ENCODE peak calls at places on chromosomes 11 and 22, in eight cellular contexts. I is neural progenitor cell; C is endothelial cell; J is RWPE1; T is psoas muscle; F is suprapubic skin; H is thoracic aorta; P is activated CD8-positive, alpha-beta T cell treated with anti-CD3 and anti-CD28 coated beads for 36 hours. R is an unnamed sample.

GRCh38 chr11:6571434-6572008 is 31.9 kb downstream of the RRP8 start:
- DNase-seq in I (no peak), C (no peak), J (no peak), T (no peak), F (no peak), H (no peak), P (no peak), R (no peak)

GRCh38 chr11:9344046-9344680 is 29.8 kb upstream of the TMEM41B start:
- DNase-seq in I (peak), C (no peak), J (no peak), T (no peak), F (no peak), H (no peak), P (no peak), R (no peak)

GRCh38 chr22:48496226-48496845 is 1331.3 kb downstream of the BRD1 start:
- DNase-seq in I (no peak), C (no peak), J (no peak), T (peak), F (no peak), H (no peak), P (no peak), R (no peak)

GRCh38 chr22:49934144-49934890 is 15.9 kb downstream of the CRELD2 start:
- DNase-seq in I (no peak), C (no peak), J (no peak), T (peak), F (no peak), H (no peak), P (peak), R (peak)

GRCh38 chr11:130648601-130649000 is 200.2 kb downstream of the ADAMTS15 start:
- DNase-seq in I (no peak), C (no peak), J (no peak), T (peak), F (no peak), H (no peak), P (no peak), R (no peak)

GRCh38 chr11:75147875-75148263 is 3.0 kb upstream of the SLCO2B1 start:
- DNase-seq in I (no peak), C (no peak), J (no peak), T (peak), F (no peak), H (no peak), P (no peak), R (no peak)

GRCh38 chr22:43088616-43088978 is 594 bp downstream of the TTLL1 start:
- DNase-seq in I (no peak), C (no peak), J (no peak), T (no peak), F (no peak), H (no peak), P (peak), R (no peak)

GRCh38 chr11:504053-504993 is 2.7 kb downstream of the RNH1 start:
- DNase-seq in I (no peak), C (no peak), J (peak), T (no peak), F (peak), H (no peak), P (peak), R (no peak)

GRCh38 chr11:10076458-10077141 is 217.4 kb downstream of the SBF2 start:
- DNase-seq in I (peak), C (peak), J (peak), T (peak), F (no peak), H (peak), P (peak), R (no peak)

GRCh38 chr11:72787262-72788104 is 6.4 kb downstream of the STARD10 start:
- DNase-seq in I (peak), C (no peak), J (no peak), T (no peak), F (no peak), H (no peak), P (peak), R (no peak)

GRCh38 chr11:61477734-61478148 is 30.8 kb upstream of the LRRC10B start:
- DNase-seq in I (peak), C (peak), J (peak), T (peak), F (no peak), H (no peak), P (peak), R (peak)

GRCh38 chr11:95289378-95289777 is 58.4 kb upstream of the SESN3 start:
- DNase-seq in I (no peak), C (no peak), J (peak), T (no peak), F (no peak), H (no peak), P (no peak), R (no peak)

GRCh38 chr11:33655842-33656600 is 44.6 kb downstream of the C11orf91 start:
- DNase-seq in I (no peak), C (no peak), J (peak), T (no peak), F (no peak), H (no peak), P (no peak), R (no peak)

GRCh38 chr11:76283190-76283589 is 76.9 kb upstream of the WNT11 start:
- DNase-seq in I (no peak), C (no peak), J (no peak), T (no peak), F (no peak), H (no peak), P (no peak), R (no peak)

GRCh38 chr11:12079726-12080556 is 30.4 kb upstream of the MICAL2 start:
- DNase-seq in I (no peak), C (no peak), J (peak), T (peak), F (peak), H (peak), P (no peak), R (no peak)

GRCh38 chr22:27393371-27393770 is 408.2 kb downstream of the MN1 start:
- DNase-seq in I (no peak), C (no peak), J (peak), T (no peak), F (no peak), H (no peak), P (no peak), R (no peak)

GRCh38 chr22:19755145-19755710 is 5.3 kb upstream of the TBX1 start:
- DNase-seq in I (peak), C (no peak), J (no peak), T (no peak), F (no peak), H (no peak), P (no peak), R (no peak)

GRCh38 chr22:19757985-19758895 is 2.3 kb upstream of the TBX1 start:
- DNase-seq in I (peak), C (no peak), J (no peak), T (no peak), F (no peak), H (no peak), P (no peak), R (no peak)

GRCh38 chr22:19755722-19756287 is 4.8 kb upstream of the TBX1 start:
- DNase-seq in I (no peak), C (no peak), J (no peak), T (no peak), F (no peak), H (no peak), P (no peak), R (no peak)

GRCh38 chr22:19757140-19757984 is 3.2 kb upstream of the TBX1 start:
- DNase-seq in I (peak), C (no peak), J (no peak), T (no peak), F (no peak), H (no peak), P (no peak), R (no peak)

GRCh38 chr22:19756288-19757128 is 4.1 kb upstream of the TBX1 start:
- DNase-seq in I (peak), C (no peak), J (peak), T (no peak), F (no peak), H (no peak), P (peak), R (no peak)
- TF ChIP-seq CTCF in I (peak), C (peak), J (peak), T (peak), F (peak), H (peak), P (peak), R (no peak)

DNA sequence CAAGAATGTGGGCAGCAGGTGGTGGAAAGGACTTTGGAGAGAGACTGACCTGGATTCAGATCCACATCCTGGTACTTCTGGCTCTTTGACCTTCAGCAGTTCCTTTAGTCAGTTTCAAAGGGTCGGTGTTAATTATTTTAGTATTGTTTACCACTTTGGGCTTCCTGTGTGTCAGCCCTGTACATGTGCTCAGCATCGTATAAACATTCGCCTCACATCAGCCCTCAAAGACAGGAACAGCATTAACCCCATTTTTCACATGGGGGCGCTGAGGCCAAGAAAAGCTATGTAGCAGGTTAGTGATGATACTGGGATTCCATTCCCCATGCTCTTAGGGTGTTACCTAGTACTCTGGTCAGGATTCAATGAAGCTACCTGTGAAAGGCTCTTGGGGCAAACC is 72.1 kb upstream of the YWHAH start:
- DNase-seq in I (peak), C (peak), J (no peak), T (no peak), F (no peak), H (no peak), P (peak), R (no peak)
- TF ChIP-seq CTCF in I (peak), C (no peak), J (no peak), T (peak), F (no peak), H (no peak), P (no peak), R (no peak)

DNA sequence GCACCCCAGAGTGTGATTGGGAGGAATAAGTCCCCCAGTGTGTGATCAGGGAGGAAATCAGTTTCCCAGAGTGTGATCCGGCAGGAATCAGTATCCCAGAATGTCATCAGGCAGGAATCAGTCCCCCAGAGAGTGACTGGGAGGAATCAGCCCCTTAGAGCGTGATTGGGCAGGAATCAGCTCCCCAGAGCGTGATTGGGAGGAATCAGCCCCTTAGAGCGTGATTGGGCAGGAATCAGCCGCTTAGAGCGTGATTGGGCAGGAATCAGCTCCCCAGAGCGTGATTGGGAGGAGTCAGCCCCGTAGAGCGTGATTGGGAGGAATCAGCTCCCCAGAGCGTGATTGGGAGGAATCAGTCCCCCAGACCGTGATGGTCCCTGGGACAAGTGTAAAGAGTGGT is 81.1 kb upstream of the EIF3D start:
- DNase-seq in I (no peak), C (no peak), J (no peak), T (no peak), F (no peak), H (no peak), P (no peak), R (no peak)
- TF ChIP-seq CTCF in I (no peak), C (no peak), J (no peak), T (no peak), F (no peak), H (no peak), P (no peak), R (no peak)

GRCh38 chr22:41576877-41577276 is 12.8 kb downstream of the PMM1 start:
- DNase-seq in I (peak), C (peak), J (peak), T (peak), F (no peak), H (no peak), P (peak), R (no peak)
- TF ChIP-seq CTCF in I (peak), C (no peak), J (peak), T (peak), F (no peak), H (peak), P (peak), R (no peak)

GRCh38 chr11:122020902-122021301 is 95.1 kb downstream of the BLID start:
- DNase-seq in I (no peak), C (peak), J (peak), T (no peak), F (no peak), H (no peak), P (no peak), R (no peak)
- TF ChIP-seq CTCF in I (peak), C (peak), J (peak), T (peak), F (no peak), H (peak), P (no peak), R (no peak)

R was measured in omental fat pad.